ENCODE peak calls at places on chromosomes 4 and X, in seven cellular contexts. B, P, A, C, M, H and X are unnamed samples.

GRCh38 chr4:77564231-77564630 is 41.4 kb upstream of the CXCL13 start:
- DNase-seq in B (no peak), P (no peak), A (no peak), C (peak), M (no peak), H (no peak), X (no peak)

GRCh38 chr4:17636696-17637351 is 22.4 kb downstream of the MED28 start:
- DNase-seq in B (peak), P (peak), A (peak), C (peak), M (peak), H (peak), X (peak)

GRCh38 chrX:151359931-151360871 is 36.8 kb upstream of the VMA21 start:
- DNase-seq in B (peak), P (peak), A (peak), C (peak), M (peak), H (peak), X (peak)

GRCh38 chrX:133350751-133351150 is 64.5 kb downstream of the GPC4 start:
- DNase-seq in B (no peak), P (no peak), A (no peak), C (peak), M (no peak), H (no peak), X (no peak)

GRCh38 chr4:1405636-1406415 is 416 bp downstream of the NKX1-1 start:
- DNase-seq in B (no peak), P (no peak), A (peak), C (peak), M (no peak), H (peak), X (no peak)

GRCh38 chrX:155997436-155997835 is at the start of gene IL9R:
- DNase-seq in B (no peak), P (no peak), A (no peak), C (no peak), M (peak), H (no peak), X (no peak)

GRCh38 chrX:115525486-115525885 is 35.5 kb upstream of the PLS3 start:
- DNase-seq in B (no peak), P (no peak), A (no peak), C (no peak), M (no peak), H (no peak), X (no peak)

GRCh38 chr4:73705721-73706120 is 34.6 kb upstream of the CXCL8 start:
- DNase-seq in B (no peak), P (no peak), A (no peak), C (no peak), M (no peak), H (no peak), X (no peak)

GRCh38 chrX:151624677-151625076 is 61.2 kb downstream of the PASD1 start:
- DNase-seq in B (no peak), P (no peak), A (no peak), C (no peak), M (no peak), H (no peak), X (no peak)

GRCh38 chrX:30715976-30716375 is 62.8 kb downstream of the GK start:
- DNase-seq in B (no peak), P (no peak), A (no peak), C (no peak), M (peak), H (no peak), X (no peak)

GRCh38 chr4:113383111-113383785 is 333.8 kb downstream of the ANK2 start:
- DNase-seq in B (no peak), P (peak), A (no peak), C (no peak), M (no peak), H (no peak), X (no peak)

GRCh38 chrX:36974896-36975295 is 33.3 kb upstream of the FAM47C start:
- DNase-seq in B (no peak), P (no peak), A (no peak), C (no peak), M (no peak), H (no peak), X (peak)

GRCh38 chrX:53000447-53001208 is 42.3 kb upstream of the FAM156A start:
- DNase-seq in B (peak), P (no peak), A (no peak), C (no peak), M (no peak), H (peak), X (no peak)

GRCh38 chr4:172547724-172548123 is 620.9 kb upstream of the GALNT7 start:
- DNase-seq in B (peak), P (no peak), A (no peak), C (no peak), M (no peak), H (no peak), X (no peak)

GRCh38 chrX:19543951-19544359 is 28.6 kb upstream of the MAP3K15 start:
- DNase-seq in B (no peak), P (no peak), A (no peak), C (no peak), M (no peak), H (no peak), X (no peak)

GRCh38 chr4:153335665-153336064 is 8.8 kb upstream of the MND1 start:
- DNase-seq in B (no peak), P (peak), A (no peak), C (no peak), M (no peak), H (no peak), X (no peak)

GRCh38 chr4:40910706-40911105 is 161.0 kb downstream of the NSUN7 start:
- DNase-seq in B (no peak), P (no peak), A (no peak), C (no peak), M (no peak), H (no peak), X (no peak)

GRCh38 chr4:10478621-10479020 is 21.4 kb upstream of the ZNF518B start:
- DNase-seq in B (no peak), P (no peak), A (no peak), C (no peak), M (no peak), H (no peak), X (no peak)

GRCh38 chr4:16140520-16141249 is 56.9 kb upstream of the PROM1 start:
- DNase-seq in B (no peak), P (peak), A (no peak), C (peak), M (no peak), H (no peak), X (no peak)

GRCh38 chr4:74654230-74654681 is 140.1 kb downstream of the BTC start:
- DNase-seq in B (no peak), P (peak), A (no peak), C (peak), M (no peak), H (no peak), X (no peak)

GRCh38 chrX:2907295-2907694 is 21.8 kb downstream of the ARSD start:
- DNase-seq in B (no peak), P (no peak), A (no peak), C (no peak), M (no peak), H (no peak), X (no peak)

GRCh38 chr4:23788027-23788426 is 101.8 kb downstream of the PPARGC1A start:
- DNase-seq in B (no peak), P (no peak), A (no peak), C (no peak), M (no peak), H (no peak), X (no peak)

GRCh38 chr4:153514001-153514526 is 47.9 kb downstream of the TMEM131L start:
- DNase-seq in B (no peak), P (peak), A (no peak), C (no peak), M (no peak), H (no peak), X (no peak)

GRCh38 chr4:14767142-14767541 is 235.1 kb upstream of the CPEB2 start:
- DNase-seq in B (peak), P (no peak), A (no peak), C (no peak), M (peak), H (no peak), X (no peak)

GRCh38 chrX:53050841-53051240 is 2.3 kb downstream of the GPR173 start:
- DNase-seq in B (no peak), P (no peak), A (no peak), C (no peak), M (no peak), H (no peak), X (no peak)

GRCh38 chrX:22246620-22247019 is 26.1 kb upstream of the CBLL2 start:
- DNase-seq in B (no peak), P (no peak), A (no peak), C (no peak), M (no peak), H (no peak), X (no peak)

GRCh38 chr4:119587796-119588195 is 40.8 kb downstream of the PDE5A start:
- DNase-seq in B (no peak), P (no peak), A (no peak), C (no peak), M (no peak), H (no peak), X (no peak)

GRCh38 chr4:186266699-186267467 is 894 bp downstream of the F11 start:
- DNase-seq in B (no peak), P (no peak), A (no peak), C (peak), M (no peak), H (peak), X (peak)

GRCh38 chr4:51909236-51909703 is 66.3 kb downstream of the DCUN1D4 start:
- DNase-seq in B (no peak), P (no peak), A (no peak), C (peak), M (no peak), H (no peak), X (no peak)

GRCh38 chr4:9925750-9926439 is 95.4 kb downstream of the SLC2A9 start:
- DNase-seq in B (no peak), P (no peak), A (no peak), C (no peak), M (no peak), H (no peak), X (no peak)

GRCh38 chr4:141016117-141016798 is 117.0 kb downstream of the RNF150 start:
- DNase-seq in B (no peak), P (no peak), A (no peak), C (peak), M (no peak), H (peak), X (no peak)

GRCh38 chrX:134537179-134537945 is 77.4 kb downstream of the HPRT1 start:
- DNase-seq in B (no peak), P (peak), A (no peak), C (peak), M (no peak), H (no peak), X (no peak)

GRCh38 chrX:86148024-86148511 is at the start of gene DACH2:
- DNase-seq in B (no peak), P (peak), A (peak), C (peak), M (peak), H (peak), X (peak)

GRCh38 chrX:68936608-68937007 is 107.8 kb downstream of the EFNB1 start:
- DNase-seq in B (no peak), P (peak), A (no peak), C (peak), M (no peak), H (no peak), X (no peak)
- H3K27ac ChIP-seq in B (no peak), P (peak), A (no peak), C (no peak), M (no peak), H (no peak), X (no peak)

DNA sequence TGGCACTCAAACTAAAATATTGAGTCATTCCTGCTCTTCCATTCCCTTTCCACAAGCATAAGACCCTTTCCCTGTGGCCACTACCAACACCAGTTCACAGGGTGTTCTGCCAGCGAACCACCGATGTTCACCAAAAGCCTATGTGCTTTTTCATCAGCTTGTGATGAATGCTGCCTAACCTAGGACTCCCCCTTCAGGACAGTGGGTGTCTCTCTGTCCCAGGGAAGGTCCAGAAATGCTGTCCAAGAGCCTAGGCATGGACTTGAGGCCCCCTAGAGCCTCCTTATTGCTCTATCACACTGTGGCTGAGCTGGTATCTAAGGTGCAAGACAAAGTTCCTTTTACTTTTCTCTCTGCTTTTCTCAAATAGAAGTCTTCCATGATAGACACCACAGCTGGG is 1015.6 kb downstream of the PCDH19 start:
- DNase-seq in B (no peak), P (no peak), A (no peak), C (no peak), M (no peak), H (peak), X (peak)
- TF ChIP-seq EZH2phosphoT487 in B (no peak), P (no peak), A (no peak), C (no peak), M (no peak), H (no peak), X (no peak)

DNA sequence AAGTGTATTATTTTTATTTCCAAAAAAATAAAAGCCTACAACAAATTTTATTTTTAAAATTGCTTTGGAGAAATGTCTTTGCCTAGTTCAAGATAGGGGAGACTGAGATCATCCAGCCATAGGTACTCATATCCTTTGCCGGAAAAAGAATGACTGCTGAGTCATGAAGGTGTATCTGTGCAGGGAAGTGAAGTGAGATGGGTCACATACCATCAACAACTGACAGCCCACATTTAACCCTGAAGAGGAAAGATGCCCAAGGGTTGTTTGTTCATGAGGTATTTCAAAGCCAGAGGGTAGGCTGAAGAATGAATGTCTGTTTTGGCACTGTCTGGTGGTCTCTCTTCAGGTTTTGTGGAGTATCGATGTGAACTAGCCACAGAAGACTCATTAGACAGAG is 106.7 kb upstream of the TTC29 start:
- DNase-seq in B (no peak), P (peak), A (no peak), C (no peak), M (no peak), H (no peak), X (no peak)
- H2AFZ ChIP-seq in B (no peak), P (peak), A (no peak), C (no peak), M (no peak), H (no peak), X (peak)

DNA sequence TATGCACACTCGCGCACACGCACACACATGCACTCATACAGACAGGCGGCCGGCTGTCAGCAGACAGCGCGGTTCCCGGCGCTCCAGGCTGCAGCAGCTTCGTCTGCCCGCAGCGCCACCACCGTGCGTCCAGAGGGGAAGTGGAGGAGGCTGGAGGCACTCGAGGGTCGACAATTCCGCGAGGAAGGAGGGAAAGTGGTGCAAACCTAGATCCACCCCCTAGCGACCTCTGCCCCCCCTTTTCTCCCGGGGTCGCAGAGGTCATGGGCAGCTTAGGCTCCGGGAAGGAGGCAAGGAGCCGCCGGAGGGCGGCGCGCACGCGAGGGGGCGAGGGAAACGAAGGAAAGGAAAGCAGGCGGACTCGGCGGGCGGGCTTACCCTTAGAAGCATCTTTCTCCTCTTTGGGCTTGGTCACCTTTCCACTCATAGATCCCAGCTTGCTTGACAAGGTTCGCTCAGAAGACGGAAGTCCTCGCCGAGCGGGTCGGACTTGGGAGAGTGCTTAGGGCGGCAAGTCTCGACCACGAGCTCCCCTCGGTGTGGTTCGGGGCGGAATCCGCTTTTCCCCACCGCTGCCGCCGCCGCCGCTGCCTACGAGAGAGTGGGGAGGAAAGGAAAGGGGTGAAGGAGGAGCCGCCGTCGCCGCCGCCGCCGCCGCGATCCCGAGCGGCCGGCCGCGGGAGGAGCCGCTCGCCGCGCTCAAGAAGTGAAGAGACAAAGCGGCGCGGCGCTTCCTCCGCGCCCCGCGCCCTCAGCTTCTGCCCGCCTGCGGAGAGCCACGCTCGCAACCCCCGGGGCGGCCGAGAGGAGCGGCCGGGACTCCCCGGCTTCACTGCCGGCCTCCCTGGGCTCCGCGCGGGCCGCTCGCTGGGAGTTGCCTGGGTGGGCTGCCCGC is 326.6 kb upstream of the F9 start:
- DNase-seq in B (no peak), P (peak), A (peak), C (peak), M (peak), H (peak), X (peak)
- H3K27ac ChIP-seq in B (no peak), P (no peak), A (no peak), C (peak), M (peak), H (no peak), X (no peak)

GRCh38 chr4:132386130-132386529 is 763.0 kb upstream of the PCDH10 start:
- DNase-seq in B (no peak), P (no peak), A (no peak), C (no peak), M (no peak), H (no peak), X (no peak)

GRCh38 chr4:132384709-132385108 is 764.4 kb upstream of the PCDH10 start:
- DNase-seq in B (no peak), P (peak), A (no peak), C (peak), M (no peak), H (no peak), X (no peak)

GRCh38 chr4:132387060-132387459 is 762.0 kb upstream of the PCDH10 start:
- DNase-seq in B (no peak), P (no peak), A (no peak), C (no peak), M (no peak), H (no peak), X (no peak)

GRCh38 chr4:132382243-132382642 is 766.9 kb upstream of the PCDH10 start:
- DNase-seq in B (no peak), P (no peak), A (no peak), C (no peak), M (no peak), H (no peak), X (no peak)

GRCh38 chr4:132383571-132384199 is 765.4 kb upstream of the PCDH10 start:
- DNase-seq in B (no peak), P (peak), A (no peak), C (peak), M (no peak), H (no peak), X (no peak)
- TF ChIP-seq EZH2phosphoT487 in B (no peak), P (no peak), A (no peak), C (no peak), M (no peak), H (no peak), X (no peak)

DNA sequence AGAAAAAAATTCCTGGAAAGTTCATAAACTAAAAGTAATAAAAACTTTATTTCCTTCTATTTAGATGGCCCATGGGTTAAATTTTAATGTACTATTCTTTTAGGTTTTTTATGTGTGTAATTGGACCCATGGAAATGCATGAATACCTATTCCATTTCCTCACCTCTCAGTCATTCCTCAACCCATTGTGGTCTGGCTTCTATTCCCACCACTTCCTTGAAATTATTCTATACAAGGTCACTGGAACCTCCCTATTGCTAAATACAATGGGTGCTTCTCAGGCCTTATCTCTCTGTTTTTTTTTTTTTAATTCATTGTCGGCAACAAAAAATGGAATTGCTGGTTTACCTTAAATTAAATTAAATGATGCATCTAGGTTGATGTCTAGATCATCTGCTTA is 17.2 kb downstream of the SLC39A8 start:
- DNase-seq in B (no peak), P (peak), A (no peak), C (no peak), M (no peak), H (no peak), X (no peak)
- H2AFZ ChIP-seq in B (no peak), P (no peak), A (no peak), C (no peak), M (no peak), H (no peak), X (no peak)

DNA sequence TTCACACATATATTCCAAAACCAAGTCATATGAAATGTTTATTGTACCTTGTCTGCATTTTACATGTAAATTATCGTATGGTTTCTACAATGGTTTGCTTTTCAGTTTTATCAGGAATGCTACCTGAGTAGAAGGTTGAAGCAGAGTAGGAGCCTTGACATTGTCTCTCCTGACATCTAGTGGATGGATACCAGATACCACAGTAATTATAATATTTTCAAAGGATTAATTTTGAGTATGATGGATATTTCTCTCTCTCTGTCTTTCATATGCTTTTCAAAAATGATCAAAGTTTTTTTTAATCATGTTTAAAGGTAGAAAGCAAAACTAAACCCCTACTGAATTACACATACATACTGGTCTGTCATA is 109.4 kb upstream of the KLHL13 start:
- DNase-seq in B (peak), P (peak), A (peak), C (peak), M (peak), H (peak), X (no peak)
- H3K27ac ChIP-seq in B (no peak), P (peak), A (peak), C (peak), M (no peak), H (no peak), X (no peak)

GRCh38 chr4:8191136-8191747 is 7.8 kb upstream of the SH3TC1 start:
- DNase-seq in B (no peak), P (peak), A (no peak), C (no peak), M (peak), H (no peak), X (no peak)
- TF ChIP-seq EZH2phosphoT487 in B (no peak), P (no peak), A (no peak), C (no peak), M (no peak), H (no peak), X (no peak)